ENCODE peak calls at places on chromosome 18, in six cellular contexts. One of them, this sample, is unnamed.

GRCh38 chr18:55421612-55422381 is 166.2 kb downstream of the TCF4 start:
- DNase-seq in activated CD8-positive, alpha-beta memory T cell treated with anti-CD3 and anti-CD28 coated beads for 24 hours: no peak
- DNase-seq in T-helper 22 cell: no peak
- DNase-seq in mesenteric fat pad: no peak
- DNase-seq in OCI-LY7: peak; percentile 45
- DNase-seq in stimulated activated CD4-positive, alpha-beta T cell treated with anti-CD3 and anti-CD28 coated beads, TNF-alpha, amount 100 ng/mL, for 48 hours: no peak
- DNase-seq in this sample: no peak

GRCh38 chr18:11004294-11004693 is 145.1 kb downstream of the PIEZO2 start:
- DNase-seq in mesenteric fat pad: no peak
- DNase-seq in T-helper 22 cell: no peak
- DNase-seq in stimulated activated CD4-positive, alpha-beta T cell treated with anti-CD3 and anti-CD28 coated beads, TNF-alpha, amount 100 ng/mL, for 48 hours: no peak
- DNase-seq in OCI-LY7: no peak
- DNase-seq in activated CD8-positive, alpha-beta memory T cell treated with anti-CD3 and anti-CD28 coated beads for 24 hours: no peak
- DNase-seq in this sample: no peak

GRCh38 chr18:48216639-48217280 is 192.4 kb downstream of the ZBTB7C start:
- DNase-seq in OCI-LY7: no peak
- DNase-seq in T-helper 22 cell: no peak
- DNase-seq in mesenteric fat pad: no peak
- DNase-seq in stimulated activated CD4-positive, alpha-beta T cell treated with anti-CD3 and anti-CD28 coated beads, TNF-alpha, amount 100 ng/mL, for 48 hours: no peak
- DNase-seq in activated CD8-positive, alpha-beta memory T cell treated with anti-CD3 and anti-CD28 coated beads for 24 hours: no peak
- DNase-seq in this sample: no peak

GRCh38 chr18:5851998-5852397 is 43.3 kb downstream of the TMEM200C start:
- DNase-seq in T-helper 22 cell: no peak
- DNase-seq in OCI-LY7: no peak
- DNase-seq in mesenteric fat pad: no peak
- DNase-seq in activated CD8-positive, alpha-beta memory T cell treated with anti-CD3 and anti-CD28 coated beads for 24 hours: no peak
- DNase-seq in stimulated activated CD4-positive, alpha-beta T cell treated with anti-CD3 and anti-CD28 coated beads, TNF-alpha, amount 100 ng/mL, for 48 hours: no peak
- DNase-seq in this sample: no peak

GRCh38 chr18:35324926-35325655 is 19.1 kb downstream of the ZNF24 start:
- DNase-seq in mesenteric fat pad: no peak
- DNase-seq in activated CD8-positive, alpha-beta memory T cell treated with anti-CD3 and anti-CD28 coated beads for 24 hours: no peak
- DNase-seq in stimulated activated CD4-positive, alpha-beta T cell treated with anti-CD3 and anti-CD28 coated beads, TNF-alpha, amount 100 ng/mL, for 48 hours: no peak
- DNase-seq in T-helper 22 cell: no peak
- DNase-seq in OCI-LY7: no peak
- DNase-seq in this sample: no peak

GRCh38 chr18:76953186-76953982 is 131.0 kb downstream of the ZNF236 start:
- DNase-seq in T-helper 22 cell: no peak
- DNase-seq in stimulated activated CD4-positive, alpha-beta T cell treated with anti-CD3 and anti-CD28 coated beads, TNF-alpha, amount 100 ng/mL, for 48 hours: no peak
- DNase-seq in mesenteric fat pad: no peak
- DNase-seq in OCI-LY7: no peak
- DNase-seq in activated CD8-positive, alpha-beta memory T cell treated with anti-CD3 and anti-CD28 coated beads for 24 hours: peak; percentile 38
- DNase-seq in this sample: no peak

GRCh38 chr18:57542126-57542525 is 44.4 kb downstream of the FECH start:
- DNase-seq in T-helper 22 cell: no peak
- DNase-seq in activated CD8-positive, alpha-beta memory T cell treated with anti-CD3 and anti-CD28 coated beads for 24 hours: no peak
- DNase-seq in OCI-LY7: no peak
- DNase-seq in stimulated activated CD4-positive, alpha-beta T cell treated with anti-CD3 and anti-CD28 coated beads, TNF-alpha, amount 100 ng/mL, for 48 hours: no peak
- DNase-seq in mesenteric fat pad: no peak
- DNase-seq in this sample: no peak

GRCh38 chr18:74901347-74902169 is 303.9 kb downstream of the ZNF407 start:
- DNase-seq in stimulated activated CD4-positive, alpha-beta T cell treated with anti-CD3 and anti-CD28 coated beads, TNF-alpha, amount 100 ng/mL, for 48 hours: no peak
- DNase-seq in T-helper 22 cell: no peak
- DNase-seq in mesenteric fat pad: no peak
- DNase-seq in OCI-LY7: no peak
- DNase-seq in activated CD8-positive, alpha-beta memory T cell treated with anti-CD3 and anti-CD28 coated beads for 24 hours: no peak
- DNase-seq in this sample: peak; percentile 63

This sample was measured in small intestine.